ENCODE peak calls at places on chromosomes 6 and 20, in six cellular contexts. One of them, this sample, is unnamed.

GRCh38 chr6:41607736-41608135 is 30.5 kb upstream of the MDFI start:
- DNase-seq in SHP77: no peak
- DNase-seq in tibial nerve: no peak
- DNase-seq in stimulated activated CD4-positive, alpha-beta T cell treated with anti-CD3 and anti-CD28 coated beads, Interleukin-1b, Interleukin-23, amount 100 ng/mL, for 24 hours: no peak
- DNase-seq in stomach: no peak
- DNase-seq in cardiac fibroblast: no peak
- DNase-seq in this sample: no peak

GRCh38 chr20:2131366-2131765 is 29.7 kb downstream of the STK35 start:
- DNase-seq in SHP77: no peak
- DNase-seq in tibial nerve: no peak
- DNase-seq in stimulated activated CD4-positive, alpha-beta T cell treated with anti-CD3 and anti-CD28 coated beads, Interleukin-1b, Interleukin-23, amount 100 ng/mL, for 24 hours: no peak
- DNase-seq in stomach: no peak
- DNase-seq in cardiac fibroblast: peak
- DNase-seq in this sample: no peak

GRCh38 chr20:34709836-34710567 is 5.9 kb downstream of the TP53INP2 start:
- DNase-seq in SHP77: peak
- DNase-seq in tibial nerve: no peak
- DNase-seq in stimulated activated CD4-positive, alpha-beta T cell treated with anti-CD3 and anti-CD28 coated beads, Interleukin-1b, Interleukin-23, amount 100 ng/mL, for 24 hours: no peak
- DNase-seq in stomach: peak
- DNase-seq in cardiac fibroblast: no peak
- DNase-seq in this sample: no peak

GRCh38 chr6:44342489-44342888 is at the start of gene SPATS1:
- DNase-seq in SHP77: no peak
- DNase-seq in tibial nerve: no peak
- DNase-seq in stimulated activated CD4-positive, alpha-beta T cell treated with anti-CD3 and anti-CD28 coated beads, Interleukin-1b, Interleukin-23, amount 100 ng/mL, for 24 hours: no peak
- DNase-seq in stomach: peak
- DNase-seq in cardiac fibroblast: no peak
- DNase-seq in this sample: no peak

GRCh38 chr6:155154158-155154830 is 109.5 kb upstream of the CLDN20 start:
- DNase-seq in SHP77: peak
- DNase-seq in tibial nerve: no peak
- DNase-seq in stimulated activated CD4-positive, alpha-beta T cell treated with anti-CD3 and anti-CD28 coated beads, Interleukin-1b, Interleukin-23, amount 100 ng/mL, for 24 hours: no peak
- DNase-seq in stomach: no peak
- DNase-seq in cardiac fibroblast: peak
- DNase-seq in this sample: no peak

GRCh38 chr6:56803594-56803993 is 151.3 kb upstream of the BEND6 start:
- DNase-seq in SHP77: no peak
- DNase-seq in tibial nerve: no peak
- DNase-seq in stimulated activated CD4-positive, alpha-beta T cell treated with anti-CD3 and anti-CD28 coated beads, Interleukin-1b, Interleukin-23, amount 100 ng/mL, for 24 hours: no peak
- DNase-seq in stomach: no peak
- DNase-seq in cardiac fibroblast: peak
- DNase-seq in this sample: no peak

GRCh38 chr6:79119217-79119616 is 41.2 kb upstream of the PHIP start:
- DNase-seq in SHP77: no peak
- DNase-seq in tibial nerve: no peak
- DNase-seq in stimulated activated CD4-positive, alpha-beta T cell treated with anti-CD3 and anti-CD28 coated beads, Interleukin-1b, Interleukin-23, amount 100 ng/mL, for 24 hours: no peak
- DNase-seq in stomach: no peak
- DNase-seq in cardiac fibroblast: no peak
- DNase-seq in this sample: no peak

GRCh38 chr6:92122746-92123145 is 1296.6 kb downstream of the EPHA7 start:
- DNase-seq in SHP77: peak
- DNase-seq in tibial nerve: no peak
- DNase-seq in stimulated activated CD4-positive, alpha-beta T cell treated with anti-CD3 and anti-CD28 coated beads, Interleukin-1b, Interleukin-23, amount 100 ng/mL, for 24 hours: no peak
- DNase-seq in stomach: no peak
- DNase-seq in cardiac fibroblast: no peak
- DNase-seq in this sample: no peak

GRCh38 chr6:112216699-112217551 is 37.4 kb downstream of the LAMA4 start:
- DNase-seq in SHP77: no peak
- DNase-seq in tibial nerve: no peak
- DNase-seq in stimulated activated CD4-positive, alpha-beta T cell treated with anti-CD3 and anti-CD28 coated beads, Interleukin-1b, Interleukin-23, amount 100 ng/mL, for 24 hours: no peak
- DNase-seq in stomach: no peak
- DNase-seq in cardiac fibroblast: peak
- DNase-seq in this sample: no peak

GRCh38 chr6:51968265-51968664 is 119.1 kb downstream of the PKHD1 start:
- DNase-seq in SHP77: no peak
- DNase-seq in tibial nerve: no peak
- DNase-seq in stimulated activated CD4-positive, alpha-beta T cell treated with anti-CD3 and anti-CD28 coated beads, Interleukin-1b, Interleukin-23, amount 100 ng/mL, for 24 hours: no peak
- DNase-seq in stomach: no peak
- DNase-seq in cardiac fibroblast: no peak
- DNase-seq in this sample: no peak

GRCh38 chr20:38725959-38726848 is 1.9 kb downstream of the SLC32A1 start:
- DNase-seq in SHP77: peak
- DNase-seq in tibial nerve: no peak
- DNase-seq in stimulated activated CD4-positive, alpha-beta T cell treated with anti-CD3 and anti-CD28 coated beads, Interleukin-1b, Interleukin-23, amount 100 ng/mL, for 24 hours: no peak
- DNase-seq in stomach: peak
- DNase-seq in cardiac fibroblast: no peak
- DNase-seq in this sample: no peak

GRCh38 chr6:82076855-82077254 is 170.7 kb downstream of the IBTK start:
- DNase-seq in SHP77: no peak
- DNase-seq in tibial nerve: no peak
- DNase-seq in stimulated activated CD4-positive, alpha-beta T cell treated with anti-CD3 and anti-CD28 coated beads, Interleukin-1b, Interleukin-23, amount 100 ng/mL, for 24 hours: no peak
- DNase-seq in stomach: no peak
- DNase-seq in cardiac fibroblast: peak
- DNase-seq in this sample: no peak

GRCh38 chr6:154410215-154410614 is 53.6 kb upstream of the IPCEF1 start:
- DNase-seq in SHP77: no peak
- DNase-seq in tibial nerve: no peak
- DNase-seq in stimulated activated CD4-positive, alpha-beta T cell treated with anti-CD3 and anti-CD28 coated beads, Interleukin-1b, Interleukin-23, amount 100 ng/mL, for 24 hours: no peak
- DNase-seq in stomach: no peak
- DNase-seq in cardiac fibroblast: no peak
- DNase-seq in this sample: no peak

GRCh38 chr6:155247618-155248017 is 16.2 kb upstream of the CLDN20 start:
- DNase-seq in SHP77: no peak
- DNase-seq in tibial nerve: no peak
- DNase-seq in stimulated activated CD4-positive, alpha-beta T cell treated with anti-CD3 and anti-CD28 coated beads, Interleukin-1b, Interleukin-23, amount 100 ng/mL, for 24 hours: no peak
- DNase-seq in stomach: no peak
- DNase-seq in cardiac fibroblast: peak
- DNase-seq in this sample: no peak

This sample was measured in GOT3.